ENCODE peak calls at places on chromosomes 3 and 15, in four cellular contexts. G is GM12878, W is WTC11, P is HepG2. Z is an unnamed sample.

GRCh38 chr3:78562318-78562717 is 1205.5 kb downstream of the ROBO1 start:
- DNase-seq in G (no peak), P (no peak), W (no peak), Z (no peak)

GRCh38 chr3:105260385-105260784 is 106.3 kb upstream of the ALCAM start:
- DNase-seq in G (no peak), W (no peak), P (no peak), Z (no peak)

GRCh38 chr3:52245322-52246263 is at the start of gene PPM1M:
- DNase-seq in P (no peak), W (peak), G (no peak), Z (peak)

GRCh38 chr3:101873619-101874018 is 24.3 kb downstream of the NFKBIZ start:
- DNase-seq in W (no peak), P (no peak), G (no peak), Z (no peak)

GRCh38 chr3:11290743-11291680 is 18.8 kb downstream of the ATG7 start:
- DNase-seq in W (no peak), G (no peak), P (no peak), Z (no peak)

GRCh38 chr15:66819084-66819483 is 117.0 kb downstream of the SMAD6 start:
- DNase-seq in W (no peak), G (peak), P (no peak), Z (no peak)

GRCh38 chr3:15342252-15342651 is 9.9 kb upstream of the SH3BP5 start:
- DNase-seq in P (no peak), G (no peak), W (no peak), Z (no peak)

GRCh38 chr3:14976317-14976716 is 28.9 kb downstream of the NR2C2 start:
- DNase-seq in P (peak), W (no peak), G (no peak), Z (no peak)

GRCh38 chr3:100869787-100870186 is 123.4 kb downstream of the ABI3BP start:
- DNase-seq in P (no peak), W (no peak), G (no peak), Z (no peak)

GRCh38 chr15:69852482-69853275 is 245.0 kb downstream of the TLE3 start:
- DNase-seq in G (no peak), P (no peak), W (no peak), Z (no peak)

GRCh38 chr3:167882057-167882667 is 146.6 kb downstream of the SERPINI1 start:
- DNase-seq in G (no peak), P (peak), W (no peak), Z (peak)
- TF ChIP-seq TCF7 in G (no peak), P (no peak), W (no peak), Z (no peak)

DNA sequence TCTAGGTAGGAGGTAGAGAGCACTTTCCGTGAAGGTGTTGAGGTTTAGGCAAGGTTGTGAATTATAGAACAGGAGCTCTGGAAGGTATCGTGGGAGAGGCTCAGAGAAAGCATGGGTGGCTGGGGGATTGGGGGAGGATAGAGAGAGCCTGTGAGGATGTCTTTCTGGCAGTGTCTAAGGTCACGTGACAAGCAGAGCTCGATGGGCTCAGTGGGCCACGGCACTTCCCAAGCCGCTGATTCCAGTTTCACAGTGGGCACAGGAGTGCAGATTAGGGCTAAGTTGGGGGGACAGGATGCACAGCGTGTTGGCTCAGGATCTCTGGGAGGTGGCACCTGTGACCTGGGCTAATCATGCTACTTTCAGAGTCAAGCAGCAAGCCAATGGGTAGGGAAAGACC is 52.0 kb downstream of the CEMIP start:
- DNase-seq in W (no peak), G (no peak), P (no peak), Z (no peak)
- TF ChIP-seq ATF2 in W (no peak), G (no peak), P (no peak), Z (no peak)

DNA sequence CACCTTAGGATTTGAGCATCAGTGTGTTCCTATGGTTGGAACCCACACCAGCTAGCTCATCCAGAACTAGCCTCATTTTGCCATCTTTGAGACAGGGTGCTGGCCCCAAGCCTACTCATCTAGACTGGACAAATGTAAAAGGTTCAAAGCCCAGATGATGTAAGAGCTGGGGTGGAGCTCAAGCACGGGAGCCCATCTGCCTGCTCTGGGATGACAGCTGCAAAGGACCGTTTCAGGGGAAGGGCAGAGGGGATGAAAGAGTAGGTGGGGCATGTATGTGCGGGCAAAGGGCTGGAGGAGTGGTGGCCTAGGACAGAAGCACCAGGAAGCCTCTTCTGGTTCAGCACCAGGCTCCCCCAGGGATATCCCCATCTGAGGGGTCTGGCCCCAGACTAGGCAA is 15.8 kb downstream of the CLK3 start:
- DNase-seq in W (no peak), G (no peak), P (peak), Z (no peak)
- TF ChIP-seq TCF7 in W (no peak), G (no peak), P (no peak), Z (no peak)

DNA sequence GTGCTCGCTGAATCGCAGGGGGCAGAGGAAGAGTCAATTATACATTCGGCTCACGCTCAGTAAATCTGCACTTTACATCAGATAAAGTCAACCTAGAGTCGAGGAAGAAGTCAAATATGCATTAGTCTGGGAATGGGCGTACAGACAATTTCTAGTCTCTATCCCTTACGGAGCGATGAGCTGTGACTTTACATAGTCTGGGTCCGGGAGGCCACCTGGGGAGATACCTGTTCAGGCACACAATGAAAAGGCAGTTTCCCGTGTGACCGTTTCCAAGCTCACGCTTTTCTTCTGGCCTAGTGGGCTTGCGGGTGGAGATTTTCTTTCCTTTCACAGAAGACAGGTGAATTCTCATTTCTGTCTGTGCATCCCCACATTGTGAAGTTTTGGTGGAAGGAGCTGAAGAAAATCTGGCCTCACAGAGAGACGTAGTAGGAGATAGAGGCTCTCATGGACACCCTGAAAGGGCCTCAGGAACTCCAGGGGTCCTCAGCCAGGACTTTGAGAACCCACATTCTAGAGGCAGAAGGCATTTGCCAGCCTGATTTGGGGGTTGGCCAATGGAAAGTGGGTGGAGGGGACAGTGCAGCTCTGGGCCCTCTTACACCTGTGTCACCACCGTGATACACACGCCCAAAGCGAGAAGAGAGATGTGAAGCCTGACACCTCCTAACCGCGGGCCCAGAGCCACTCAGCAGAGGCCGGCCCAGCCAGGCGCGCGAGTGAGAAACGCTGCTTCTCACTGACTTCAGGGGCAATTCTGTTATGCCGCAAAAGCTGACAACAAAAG is 10.7 kb upstream of the OCA2 start:
- DNase-seq in W (no peak), G (no peak), P (no peak), Z (no peak)
- TF ChIP-seq ATF2 in W (no peak), G (no peak), P (no peak), Z (no peak)

Z was measured in K562.